ENCODE peak calls at places on chromosomes 16 and 17, in seven cellular contexts. D is NCI-H2029 treated with DMSO at 0.1 percent for 48 hours; M is nucleus accumbens; J is activated T-cell treated with anti-CD3 and anti-CD28 coated beads, Interleukin-2, amount 50 U/mL, for 72 hours; W is A549; L is smooth muscle cell of the brain vasculature; S is AG04450. F is an unnamed sample.

GRCh38 chr16:84827897-84828296 is 8.1 kb downstream of the CRISPLD2 start:
- DNase-seq in M (no peak), J (no peak), S (no peak), D (no peak), L (no peak), W (no peak), F (no peak)

GRCh38 chr17:7167832-7168231 is 11.3 kb downstream of the ASGR1 start:
- DNase-seq in D (no peak), S (no peak), M (no peak), J (no peak), L (no peak), W (no peak), F (no peak)

GRCh38 chr16:1026784-1027415 is 45.3 kb downstream of the SOX8 start:
- DNase-seq in D (no peak), J (no peak), L (no peak), S (no peak), W (no peak), M (no peak), F (no peak)

GRCh38 chr17:37841232-37841631 is 83.0 kb upstream of the TBC1D3K start:
- DNase-seq in S (no peak), D (no peak), M (no peak), J (no peak), W (no peak), L (no peak), F (no peak)

GRCh38 chr16:78988361-78988992 is 612.1 kb downstream of the MAF start:
- DNase-seq in L (no peak), D (no peak), W (peak; percentile 6), M (no peak), S (no peak), J (no peak), F (no peak)

GRCh38 chr16:12617401-12617819 is 186.3 kb downstream of the CPPED1 start:
- DNase-seq in W (no peak), J (peak; percentile 32), L (no peak), M (no peak), S (no peak), D (no peak), F (no peak)

GRCh38 chr17:36686123-36686669 is 84.8 kb downstream of the MRM1 start:
- DNase-seq in D (no peak), M (no peak), S (no peak), W (no peak), J (no peak), L (no peak), F (no peak)

GRCh38 chr16:55656695-55657092 is 906 bp downstream of the SLC6A2 start:
- DNase-seq in D (no peak), M (no peak), W (no peak), L (no peak), J (no peak), S (no peak), F (no peak)

GRCh38 chr17:75147878-75148546 is 6.3 kb downstream of the JPT1 start:
- DNase-seq in D (no peak), J (no peak), M (no peak), S (no peak), W (no peak), L (no peak), F (no peak)

GRCh38 chr16:12208341-12209035 is 232.0 kb downstream of the SNX29 start:
- DNase-seq in S (no peak), W (no peak), J (no peak), M (no peak), D (no peak), L (no peak), F (no peak)

GRCh38 chr17:57067781-57068180 is 17.3 kb upstream of the AKAP1 start:
- DNase-seq in L (no peak), J (no peak), D (no peak), M (no peak), W (no peak), S (no peak), F (no peak)

GRCh38 chr17:9291912-9292562 is 270.7 kb downstream of the NTN1 start:
- DNase-seq in L (peak; percentile 10), S (peak; percentile 8), W (peak; percentile 60), J (peak; percentile 60), M (peak; percentile 15), D (no peak), F (peak; percentile 86)

GRCh38 chr16:11913425-11914079 is 2.2 kb downstream of the GSPT1 start:
- DNase-seq in L (no peak), J (peak; percentile 31), D (no peak), W (no peak), S (no peak), M (no peak), F (no peak)

GRCh38 chr17:44293509-44294226 is 14.7 kb upstream of the RUNDC3A start:
- DNase-seq in S (no peak), M (no peak), W (no peak), J (no peak), D (no peak), L (no peak), F (no peak)

GRCh38 chr17:77498056-77498785 is 357.5 kb downstream of the SEC14L1 start:
- DNase-seq in W (no peak), L (no peak), J (no peak), M (no peak), D (no peak), S (no peak), F (no peak)

GRCh38 chr16:49051626-49052025 is 230.0 kb downstream of the CBLN1 start:
- DNase-seq in W (no peak), M (no peak), L (no peak), D (no peak), S (no peak), J (no peak), F (no peak)

GRCh38 chr16:30659507-30660423 is 1.5 kb downstream of the FBRS start:
- DNase-seq in L (no peak), D (no peak), J (peak; percentile 62), S (no peak), W (no peak), M (peak; percentile 42), F (no peak)

GRCh38 chr16:85460983-85461813 is 151.9 kb upstream of the GSE1 start:
- DNase-seq in L (no peak), W (peak; percentile 52), J (no peak), M (no peak), D (no peak), S (peak; percentile 10), F (no peak)

GRCh38 chr17:27239584-27239983 is 54.3 kb upstream of the WSB1 start:
- DNase-seq in J (no peak), L (no peak), W (no peak), D (no peak), S (no peak), M (no peak), F (no peak)

GRCh38 chr16:85675528-85675927 is 13.2 kb downstream of the GINS2 start:
- DNase-seq in J (no peak), M (no peak), S (no peak), W (peak; percentile 36), L (peak; percentile 15), D (no peak), F (no peak)

F was measured in posterior cingulate gyrus.